ENCODE peak calls at places on chromosomes 12 and 14, in seven cellular contexts. G, T, L, A, P, D and I are unnamed samples. For H3K4me1, the result is how much of the 10 kb centered on the place peaks cover.

GRCh38 chr14:56798447-56799326 is 11.6 kb downstream of the OTX2 start:
- DNase-seq in L (no peak), P (no peak), A (no peak), T (no peak), G (no peak), D (no peak), I (no peak)

GRCh38 chr12:25800101-25800500 is 158.4 kb upstream of the RASSF8 start:
- DNase-seq in L (no peak), D (no peak), P (no peak), A (no peak), G (no peak), T (no peak), I (no peak)

GRCh38 chr12:85805654-85806053 is 30.6 kb downstream of the RASSF9 start:
- DNase-seq in T (no peak), A (no peak), L (peak), G (no peak), D (no peak), P (no peak), I (no peak)

GRCh38 chr12:124371366-124371765 is 76.5 kb downstream of the RFLNA start:
- DNase-seq in L (peak), A (no peak), T (no peak), P (no peak), D (no peak), G (no peak), I (no peak)

GRCh38 chr12:12901158-12901791 is 9.9 kb downstream of the GPRC5A start:
- DNase-seq in G (peak), L (peak), P (no peak), T (no peak), D (peak), A (no peak), I (peak)

GRCh38 chr12:94754653-94755052 is 104.3 kb upstream of the TMCC3 start:
- DNase-seq in L (no peak), P (no peak), T (no peak), A (no peak), G (no peak), D (no peak), I (no peak)

GRCh38 chr12:2666846-2667245 is 127.9 kb upstream of the FKBP4 start:
- DNase-seq in T (no peak), L (no peak), A (no peak), G (no peak), D (peak), P (no peak), I (no peak)

GRCh38 chr14:57391609-57392195 is 1.3 kb downstream of the NAA30 start:
- DNase-seq in P (no peak), T (no peak), G (peak), D (no peak), A (no peak), L (no peak), I (no peak)

GRCh38 chr12:56941299-56942017 is 7.2 kb upstream of the SDR9C7 start:
- DNase-seq in D (peak), A (peak), L (no peak), T (peak), P (no peak), G (peak), I (peak)

GRCh38 chr12:122349078-122349477 is 73.4 kb downstream of the CLIP1 start:
- DNase-seq in P (no peak), L (no peak), T (no peak), A (no peak), D (no peak), G (no peak), I (no peak)

GRCh38 chr14:73786942-73787759 is 64.5 kb upstream of the PTGR2 start:
- DNase-seq in D (peak), G (peak), L (peak), A (peak), T (peak), P (peak), I (peak)

GRCh38 chr12:29301114-29301513 is 79.9 kb downstream of the ERGIC2 start:
- DNase-seq in L (no peak), G (no peak), A (no peak), D (no peak), T (no peak), P (no peak), I (no peak)

GRCh38 chr12:54301428-54302045 is 722 bp upstream of the NFE2 start:
- DNase-seq in T (no peak), A (no peak), D (no peak), P (no peak), L (no peak), G (no peak), I (no peak)

GRCh38 chr12:63995512-63995911 is 151.0 kb downstream of the SRGAP1 start:
- DNase-seq in G (no peak), T (no peak), P (no peak), A (no peak), D (no peak), L (no peak), I (no peak)

GRCh38 chr14:94175403-94176146 is 1.5 kb downstream of the PPP4R4 start:
- DNase-seq in T (no peak), G (no peak), P (no peak), L (no peak), D (no peak), A (no peak), I (no peak)

GRCh38 chr14:58104808-58105207 is 47.2 kb downstream of the ARMH4 start:
- DNase-seq in T (no peak), A (no peak), P (no peak), G (no peak), D (no peak), L (no peak), I (no peak)

GRCh38 chr12:2976581-2976996 is 17.4 kb downstream of the TEAD4 start:
- DNase-seq in P (no peak), A (no peak), G (no peak), T (peak), L (no peak), D (no peak), I (no peak)

GRCh38 chr14:75335588-75335987 is 57.0 kb downstream of the FOS start:
- DNase-seq in T (no peak), D (no peak), P (no peak), G (no peak), A (no peak), L (no peak), I (no peak)

GRCh38 chr12:54215990-54216579 is 27.3 kb upstream of the SMUG1 start:
- DNase-seq in G (peak), T (peak), A (no peak), P (no peak), L (peak), D (no peak), I (no peak)

GRCh38 chr12:24960222-24960855 is 11.4 kb upstream of the BCAT1 start:
- DNase-seq in G (peak), T (no peak), A (no peak), L (no peak), P (no peak), D (no peak), I (no peak)

GRCh38 chr12:54052745-54053624 is 650 bp upstream of the HOXC4 start:
- DNase-seq in P (no peak), T (no peak), D (no peak), G (peak), L (peak), A (no peak), I (no peak)

GRCh38 chr12:1443421-1444141 is 150.8 kb downstream of the FBXL14 start:
- DNase-seq in T (no peak), P (no peak), L (peak), G (no peak), A (no peak), D (no peak), I (no peak)

GRCh38 chr14:91303091-91303923 is 58.8 kb upstream of the GPR68 start:
- DNase-seq in D (peak), T (peak), P (no peak), L (no peak), A (no peak), G (no peak), I (no peak)

GRCh38 chr12:67813509-67813908 is 165.0 kb downstream of the DYRK2 start:
- DNase-seq in L (no peak), P (no peak), G (no peak), T (no peak), A (no peak), D (no peak), I (no peak)

GRCh38 chr12:20376984-20377383 is 8.6 kb downstream of the PDE3A start:
- DNase-seq in L (no peak), A (no peak), T (no peak), P (no peak), G (no peak), D (no peak), I (no peak)

GRCh38 chr12:14256139-14256538 is 109.3 kb upstream of the ATF7IP start:
- DNase-seq in L (no peak), A (no peak), G (no peak), T (no peak), P (no peak), D (no peak), I (no peak)

GRCh38 chr12:14239935-14240872 is 125.3 kb upstream of the ATF7IP start:
- DNase-seq in G (peak), L (no peak), P (no peak), T (no peak), D (no peak), A (peak), I (no peak)

GRCh38 chr12:90543841-90544240 is 411.1 kb downstream of the CCER1 start:
- DNase-seq in P (no peak), G (no peak), L (no peak), D (no peak), T (no peak), A (no peak), I (no peak)

GRCh38 chr14:76203086-76204001 is 51.6 kb downstream of the GPATCH2L start:
- DNase-seq in D (peak), L (peak), G (peak), T (no peak), P (peak), A (no peak), I (peak)

GRCh38 chr12:132950844-132951535 is 5.1 kb downstream of the ZNF605 start:
- DNase-seq in D (no peak), T (no peak), P (no peak), L (no peak), A (no peak), G (no peak), I (no peak)

GRCh38 chr14:59333668-59334067 is 131.5 kb downstream of the GPR135 start:
- DNase-seq in G (peak), D (peak), A (peak), P (no peak), T (no peak), L (no peak), I (no peak)

GRCh38 chr14:91246051-91246852 is 1.7 kb upstream of the GPR68 start:
- DNase-seq in A (no peak), G (no peak), D (no peak), T (no peak), P (no peak), L (no peak), I (no peak)

GRCh38 chr12:30691122-30691879 is 4.4 kb downstream of the IPO8 start:
- DNase-seq in G (peak), D (no peak), L (peak), A (no peak), P (no peak), T (no peak), I (no peak)

GRCh38 chr12:52784909-52785308 is 7.8 kb upstream of the KRT76 start:
- DNase-seq in G (no peak), L (no peak), D (no peak), T (no peak), A (no peak), P (no peak), I (no peak)

GRCh38 chr12:65948320-65949008 is 124.2 kb downstream of the HMGA2 start:
- DNase-seq in T (no peak), P (peak), L (peak), A (peak), D (peak), G (peak), I (peak)

GRCh38 chr14:91019673-91020072 is 40.8 kb downstream of the RPS6KA5 start:
- DNase-seq in D (no peak), A (no peak), P (no peak), T (no peak), G (no peak), L (no peak), I (no peak)

GRCh38 chr12:88362439-88362838 is 217.8 kb downstream of the KITLG start:
- DNase-seq in A (no peak), G (no peak), L (no peak), T (no peak), D (no peak), P (no peak), I (no peak)

DNA sequence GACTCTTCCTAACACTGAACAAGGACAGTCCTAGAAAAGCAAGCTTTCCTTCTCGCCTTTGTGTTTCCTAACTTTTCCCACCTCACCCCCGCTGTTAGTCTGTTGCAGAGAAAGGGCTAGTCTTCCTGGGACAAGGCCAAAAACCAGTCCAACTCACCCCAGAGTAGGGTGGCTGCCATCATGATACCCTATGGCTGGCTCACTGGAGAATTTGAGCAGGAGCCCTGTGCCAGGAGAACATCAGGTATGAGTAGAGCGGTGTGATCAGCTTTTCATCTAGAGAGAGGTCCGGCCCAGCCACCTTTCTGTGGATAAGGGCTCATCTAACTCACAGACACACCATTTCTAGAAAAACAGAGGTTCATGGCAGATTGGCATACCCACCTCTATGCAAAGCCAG is 16.7 kb upstream of the ZFP36L1 start:
- DNase-seq in A (no peak), L (no peak), D (peak), P (no peak), T (no peak), G (no peak), I (peak)
- H3K4me1 ChIP-seq in A (under half), L (under half), D (under half), P (under half), T (under half), G (under half), I (under half)

DNA sequence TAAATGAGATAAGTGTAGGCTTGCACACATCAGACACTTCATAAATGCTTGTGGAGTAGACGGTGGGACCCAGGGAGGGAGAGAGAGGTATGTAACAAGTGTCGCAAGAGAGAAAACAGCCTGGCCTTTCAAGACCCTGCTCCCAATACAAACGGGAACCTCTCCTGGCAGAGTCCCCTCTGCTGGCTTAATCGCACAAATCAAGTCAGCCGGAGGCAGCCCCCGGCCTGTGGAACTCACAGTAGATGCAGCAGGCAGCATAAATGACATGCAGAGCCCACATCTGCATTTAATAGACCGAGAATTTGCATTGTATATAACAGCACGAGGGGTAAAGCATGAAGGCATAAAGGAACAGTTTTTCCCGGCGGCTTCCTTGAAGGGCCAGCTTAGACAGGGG is 730 bp downstream of the RTL1 start:
- DNase-seq in T (no peak), A (no peak), D (no peak), P (no peak), G (peak), L (no peak), I (no peak)
- TF ChIP-seq CTCF in T (no peak), A (no peak), D (no peak), P (no peak), G (peak), L (no peak), I (no peak)

GRCh38 chr12:6361834-6362233 is 13.5 kb downstream of the SCNN1A start:
- DNase-seq in P (peak), G (no peak), L (no peak), T (no peak), D (no peak), A (no peak), I (peak)
- H3K27ac ChIP-seq in P (peak), G (no peak), L (no peak), T (no peak), D (peak), A (peak), I (peak)

GRCh38 chr12:111428728-111429175 is 23.0 kb downstream of the SH2B3 start:
- DNase-seq in A (no peak), L (no peak), G (no peak), P (peak), T (no peak), D (no peak), I (peak)
- H3K4me1 ChIP-seq in A (under half), L (under half), G (under half), P (under half), T (under half), D (under half), I (under half)

GRCh38 chr14:23353433-23353780 is 720 bp upstream of the SLC22A17 start:
- DNase-seq in A (no peak), T (no peak), G (no peak), L (no peak), P (no peak), D (no peak), I (no peak)

GRCh38 chr14:23356036-23356435 is 3.3 kb upstream of the SLC22A17 start:
- DNase-seq in L (no peak), D (no peak), G (no peak), P (no peak), A (no peak), T (no peak), I (no peak)

GRCh38 chr14:23351681-23352505 is 794 bp downstream of the SLC22A17 start:
- DNase-seq in P (peak), G (peak), D (no peak), T (peak), A (no peak), L (peak), I (no peak)

GRCh38 chr14:23354990-23355389 is 2.3 kb upstream of the SLC22A17 start:
- DNase-seq in A (no peak), G (no peak), L (no peak), D (no peak), P (no peak), T (no peak), I (no peak)

DNA sequence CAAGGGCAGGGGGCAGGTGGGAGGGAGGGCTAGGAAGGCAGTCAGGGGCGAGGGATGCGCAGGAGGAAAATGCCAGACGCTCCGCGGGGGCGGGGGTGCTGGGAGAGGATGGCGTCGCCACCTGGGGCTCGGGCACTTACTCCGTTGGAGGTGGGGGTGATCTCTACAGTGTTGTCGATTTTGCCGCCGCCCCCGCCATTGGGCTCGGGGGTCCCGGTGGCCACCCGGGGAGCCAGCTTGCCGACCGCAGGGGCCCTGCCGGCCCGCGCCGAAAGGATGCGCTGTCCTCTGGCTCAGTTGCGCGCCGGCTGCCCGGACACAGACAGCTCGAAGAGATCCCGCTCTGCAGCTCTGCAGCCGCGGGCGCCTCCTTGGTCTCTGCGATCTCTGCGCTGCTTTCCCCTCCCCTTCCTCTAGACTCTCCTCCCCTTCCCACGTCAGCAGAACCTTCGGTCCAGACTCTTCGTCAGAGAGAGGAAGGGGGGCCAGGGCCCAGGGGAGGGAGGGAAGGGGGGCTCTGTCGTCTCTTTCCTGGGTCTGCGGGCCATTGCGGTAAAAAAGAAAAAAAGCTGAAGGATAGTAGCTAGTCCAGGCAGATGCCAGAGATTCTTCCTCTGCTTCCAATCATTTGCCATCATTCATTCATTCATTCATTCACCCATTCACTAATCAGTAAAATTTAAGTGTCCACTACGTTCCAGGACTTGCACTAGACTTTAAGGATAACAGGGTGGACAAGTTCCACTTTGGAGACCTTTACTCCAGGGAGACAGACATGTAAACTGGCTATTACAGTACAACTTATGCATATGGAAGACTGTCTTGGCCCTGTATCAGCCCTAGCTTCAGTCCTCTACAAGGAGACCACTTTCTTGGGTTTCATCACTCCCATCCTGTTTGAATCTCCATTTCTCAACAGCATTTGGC is at the start of gene SLC22A17:
- DNase-seq in T (no peak), A (peak), P (peak), G (peak), L (peak), D (peak), I (peak)
- TF ChIP-seq CTCF in T (no peak), A (no peak), P (no peak), G (peak), L (no peak), D (no peak), I (peak)

DNA sequence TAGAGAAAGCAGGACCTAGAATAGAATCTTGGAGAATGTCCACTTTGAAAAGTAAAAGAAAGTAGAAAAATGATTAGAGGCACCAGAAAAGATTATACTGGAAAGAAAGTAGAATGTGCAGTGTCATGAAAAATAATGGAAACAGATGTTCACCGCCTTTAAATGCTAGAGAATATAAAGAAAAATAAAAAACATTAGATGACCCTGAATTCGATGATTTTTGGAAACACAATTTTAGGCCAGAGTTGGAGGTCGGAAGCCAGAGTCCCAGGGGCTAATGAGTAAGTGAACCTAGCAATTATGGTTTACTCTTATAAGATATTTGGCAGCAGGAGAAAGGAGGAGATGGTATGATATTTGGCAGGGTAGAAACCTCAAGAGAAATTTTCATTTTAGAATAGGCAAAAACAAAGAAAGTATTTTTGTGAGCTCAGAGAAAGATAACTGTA is 37.7 kb downstream of the GYS2 start:
- DNase-seq in G (no peak), L (no peak), P (no peak), T (no peak), D (no peak), A (no peak), I (no peak)
- H3K27ac ChIP-seq in G (peak), L (no peak), P (no peak), T (no peak), D (no peak), A (no peak), I (no peak)

GRCh38 chr14:55604900-55605418 is 25.0 kb downstream of the KTN1 start:
- DNase-seq in G (no peak), D (no peak), A (no peak), T (no peak), L (no peak), P (no peak), I (no peak)
- H3K4me1 ChIP-seq in G (under half), D (under half), A (under half), T (under half), L (under half), P (under half), I (half or more)

GRCh38 chr12:51721281-51721940 is 127.1 kb downstream of the FIGNL2 start:
- DNase-seq in D (no peak), T (no peak), G (peak), P (peak), A (no peak), L (peak), I (no peak)
- TF ChIP-seq CTCF in D (no peak), T (no peak), G (no peak), P (no peak), A (no peak), L (no peak), I (no peak)

GRCh38 chr12:108950991-108951739 is 69.7 kb downstream of the SVOP start:
- DNase-seq in A (peak), G (peak), D (peak), T (peak), P (no peak), L (peak), I (no peak)
- H3K27ac ChIP-seq in A (no peak), G (no peak), D (no peak), T (no peak), P (peak), L (no peak), I (no peak)